ENCODE peak calls at places on chromosomes 12 and 14, in four cellular contexts. One of them, this sample, is unnamed.

GRCh38 chr14:101477648-101478047 is 83.6 kb upstream of the DIO3 start:
- DNase-seq in K562: no peak
- DNase-seq in IMR-90: peak
- DNase-seq in GM12878: no peak
- DNase-seq in this sample: no peak

GRCh38 chr12:106719879-106720278 is 54.6 kb upstream of the RIC8B start:
- DNase-seq in K562: no peak
- DNase-seq in IMR-90: no peak
- DNase-seq in GM12878: no peak
- DNase-seq in this sample: no peak

GRCh38 chr14:75247286-75247922 is 31.2 kb upstream of the FOS start:
- DNase-seq in K562: no peak
- DNase-seq in IMR-90: no peak
- DNase-seq in GM12878: peak
- DNase-seq in this sample: no peak

GRCh38 chr12:10101042-10101579 is 2.3 kb upstream of the CLEC1A start:
- DNase-seq in K562: no peak
- DNase-seq in IMR-90: peak
- DNase-seq in GM12878: no peak
- DNase-seq in this sample: no peak

GRCh38 chr12:19430988-19431387 is 8.3 kb upstream of the AEBP2 start:
- DNase-seq in K562: no peak
- DNase-seq in IMR-90: no peak
- DNase-seq in GM12878: no peak
- DNase-seq in this sample: no peak

GRCh38 chr12:116813271-116814041 is 67.8 kb downstream of the HRK start:
- DNase-seq in K562: no peak
- DNase-seq in IMR-90: peak
- DNase-seq in GM12878: no peak
- DNase-seq in this sample: no peak

GRCh38 chr12:16612647-16613046 is 6.7 kb upstream of the LMO3 start:
- DNase-seq in K562: no peak
- DNase-seq in IMR-90: peak
- DNase-seq in GM12878: no peak
- DNase-seq in this sample: no peak

GRCh38 chr12:93115198-93115601 is 186.1 kb upstream of the EEA1 start:
- DNase-seq in K562: peak
- DNase-seq in IMR-90: no peak
- DNase-seq in GM12878: no peak
- DNase-seq in this sample: no peak

GRCh38 chr12:128168273-128168672 is 98.7 kb upstream of the TMEM132C start:
- DNase-seq in K562: no peak
- DNase-seq in IMR-90: no peak
- DNase-seq in GM12878: no peak
- DNase-seq in this sample: no peak

GRCh38 chr12:76784600-76785051 is 20.7 kb downstream of the ZDHHC17 start:
- DNase-seq in K562: no peak
- DNase-seq in IMR-90: peak
- DNase-seq in GM12878: no peak
- DNase-seq in this sample: no peak

GRCh38 chr14:69315302-69315701 is 55.3 kb downstream of the GALNT16 start:
- DNase-seq in K562: peak
- DNase-seq in IMR-90: no peak
- DNase-seq in GM12878: no peak
- DNase-seq in this sample: peak

GRCh38 chr12:122830517-122831214 is 4.6 kb upstream of the HIP1R start:
- DNase-seq in K562: peak
- DNase-seq in IMR-90: peak
- DNase-seq in GM12878: no peak
- DNase-seq in this sample: peak

GRCh38 chr12:99767809-99768208 is 120.3 kb downstream of the GARIN6 start:
- DNase-seq in K562: peak
- DNase-seq in IMR-90: peak
- DNase-seq in GM12878: no peak
- DNase-seq in this sample: peak

GRCh38 chr12:108302471-108303311 is 36.4 kb downstream of the CMKLR1 start:
- DNase-seq in K562: no peak
- DNase-seq in IMR-90: no peak
- DNase-seq in GM12878: no peak
- DNase-seq in this sample: no peak

GRCh38 chr14:105840266-105841021 is 314.1 kb downstream of the TMEM121 start:
- DNase-seq in K562: no peak
- DNase-seq in IMR-90: no peak
- DNase-seq in GM12878: no peak
- DNase-seq in this sample: no peak

GRCh38 chr14:85122690-85123089 is 407.3 kb upstream of the FLRT2 start:
- DNase-seq in K562: no peak
- DNase-seq in IMR-90: peak
- DNase-seq in GM12878: no peak
- DNase-seq in this sample: no peak

GRCh38 chr14:95477411-95478089 is 38.9 kb downstream of the SYNE3 start:
- DNase-seq in K562: no peak
- DNase-seq in IMR-90: no peak
- DNase-seq in GM12878: no peak
- DNase-seq in this sample: no peak

GRCh38 chr14:87995500-87996275 is 2.7 kb upstream of the GALC start:
- DNase-seq in K562: peak
- DNase-seq in IMR-90: no peak
- DNase-seq in GM12878: no peak
- DNase-seq in this sample: no peak
- TF ChIP-seq ELK1 in K562: no peak
- TF ChIP-seq ELK1 in IMR-90: no peak
- TF ChIP-seq ELK1 in GM12878: no peak
- TF ChIP-seq ELK1 in this sample: no peak

GRCh38 chr14:100129161-100129589 is 30.3 kb downstream of the DEGS2 start:
- DNase-seq in K562: no peak
- DNase-seq in IMR-90: peak
- DNase-seq in GM12878: no peak
- DNase-seq in this sample: no peak
- TF ChIP-seq ELK1 in K562: no peak
- TF ChIP-seq ELK1 in IMR-90: no peak
- TF ChIP-seq ELK1 in GM12878: no peak
- TF ChIP-seq ELK1 in this sample: no peak

DNA sequence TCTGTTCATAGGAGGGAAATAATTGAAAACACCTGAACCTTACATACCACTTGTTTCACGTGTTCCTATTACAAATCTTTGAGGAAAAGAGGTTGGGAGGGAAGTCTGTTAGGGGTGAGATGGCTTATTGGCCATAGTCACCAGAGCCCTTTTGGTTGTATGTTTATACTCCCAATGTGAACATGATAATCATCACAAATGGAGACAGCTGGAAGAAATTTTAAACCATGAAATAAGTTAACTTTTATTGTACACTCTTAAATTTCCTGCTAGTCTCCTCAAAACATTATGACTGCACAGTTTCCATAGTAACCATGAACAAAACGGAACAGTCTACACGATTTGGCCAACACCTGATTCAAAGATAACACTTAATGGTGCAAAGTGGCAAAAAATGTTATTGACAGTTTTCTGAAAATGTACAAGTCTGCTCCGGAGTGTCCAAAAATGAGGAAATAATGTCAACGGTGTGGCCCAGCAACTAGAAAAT is 56.9 kb downstream of the LMNTD1 start:
- DNase-seq in K562: no peak
- DNase-seq in IMR-90: peak
- DNase-seq in GM12878: no peak
- DNase-seq in this sample: no peak
- TF ChIP-seq ELK1 in K562: no peak
- TF ChIP-seq ELK1 in IMR-90: no peak
- TF ChIP-seq ELK1 in GM12878: no peak
- TF ChIP-seq ELK1 in this sample: no peak

GRCh38 chr14:88189040-88189839 is 133.8 kb downstream of the KCNK10 start:
- DNase-seq in K562: peak
- DNase-seq in IMR-90: peak
- DNase-seq in GM12878: peak
- DNase-seq in this sample: peak
- TF ChIP-seq ELK1 in K562: no peak
- TF ChIP-seq ELK1 in IMR-90: no peak
- TF ChIP-seq ELK1 in GM12878: no peak
- TF ChIP-seq ELK1 in this sample: no peak

DNA sequence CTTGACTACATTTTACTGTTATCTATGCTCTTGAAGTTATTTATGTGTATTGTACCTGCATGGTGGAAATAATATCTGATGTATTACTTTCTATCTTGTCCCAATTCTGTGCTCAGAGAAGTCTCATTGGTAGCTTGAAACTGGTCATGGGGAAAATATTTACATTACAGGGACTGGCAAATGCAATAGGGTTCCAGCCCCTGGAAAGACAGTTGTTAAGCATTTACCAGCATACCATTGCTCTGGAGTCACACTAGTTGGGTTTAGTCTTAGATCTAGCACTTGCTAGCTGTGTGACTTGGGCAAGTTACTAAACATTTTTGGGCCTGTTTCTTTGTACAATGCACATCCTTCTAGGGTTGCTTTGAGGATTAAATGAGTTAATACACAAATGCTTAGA is 86.3 kb upstream of the NRXN3 start:
- DNase-seq in K562: no peak
- DNase-seq in IMR-90: no peak
- DNase-seq in GM12878: no peak
- DNase-seq in this sample: no peak
- TF ChIP-seq ELK1 in K562: no peak
- TF ChIP-seq ELK1 in IMR-90: no peak
- TF ChIP-seq ELK1 in GM12878: no peak
- TF ChIP-seq ELK1 in this sample: no peak

GRCh38 chr12:120032242-120032641 is 43.2 kb downstream of the BICDL1 start:
- DNase-seq in K562: no peak
- DNase-seq in IMR-90: no peak
- DNase-seq in GM12878: no peak
- DNase-seq in this sample: no peak
- TF ChIP-seq ELK1 in K562: no peak
- TF ChIP-seq ELK1 in IMR-90: no peak
- TF ChIP-seq ELK1 in GM12878: no peak
- TF ChIP-seq ELK1 in this sample: no peak

GRCh38 chr14:55139696-55140509 is 10.9 kb downstream of the LGALS3 start:
- DNase-seq in K562: no peak
- DNase-seq in IMR-90: no peak
- DNase-seq in GM12878: no peak
- DNase-seq in this sample: no peak
- TF ChIP-seq ELK1 in K562: no peak
- TF ChIP-seq ELK1 in IMR-90: no peak
- TF ChIP-seq ELK1 in GM12878: no peak
- TF ChIP-seq ELK1 in this sample: no peak

DNA sequence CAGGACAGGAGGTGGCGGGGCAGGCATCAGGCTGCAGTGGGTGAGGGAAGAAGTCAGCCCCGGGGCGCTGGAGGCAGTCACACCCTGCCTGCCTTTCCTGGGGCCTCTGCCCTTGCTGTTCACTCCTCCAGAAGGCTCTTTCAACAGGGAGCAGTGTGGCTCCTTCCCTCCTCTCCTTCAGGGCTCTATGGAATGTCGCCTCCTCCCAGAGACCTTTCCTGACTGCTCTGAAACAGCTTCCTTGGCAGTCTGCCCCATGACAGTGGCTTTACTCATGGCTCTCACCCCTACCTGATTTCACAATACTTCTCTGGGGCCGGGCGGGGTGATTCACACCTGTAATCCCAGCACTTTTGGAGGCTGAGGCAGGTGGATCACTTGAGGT is 7.1 kb downstream of the RHOF start:
- DNase-seq in K562: no peak
- DNase-seq in IMR-90: peak
- DNase-seq in GM12878: no peak
- DNase-seq in this sample: peak
- TF ChIP-seq ELK1 in K562: no peak
- TF ChIP-seq ELK1 in IMR-90: no peak
- TF ChIP-seq ELK1 in GM12878: no peak
- TF ChIP-seq ELK1 in this sample: no peak

DNA sequence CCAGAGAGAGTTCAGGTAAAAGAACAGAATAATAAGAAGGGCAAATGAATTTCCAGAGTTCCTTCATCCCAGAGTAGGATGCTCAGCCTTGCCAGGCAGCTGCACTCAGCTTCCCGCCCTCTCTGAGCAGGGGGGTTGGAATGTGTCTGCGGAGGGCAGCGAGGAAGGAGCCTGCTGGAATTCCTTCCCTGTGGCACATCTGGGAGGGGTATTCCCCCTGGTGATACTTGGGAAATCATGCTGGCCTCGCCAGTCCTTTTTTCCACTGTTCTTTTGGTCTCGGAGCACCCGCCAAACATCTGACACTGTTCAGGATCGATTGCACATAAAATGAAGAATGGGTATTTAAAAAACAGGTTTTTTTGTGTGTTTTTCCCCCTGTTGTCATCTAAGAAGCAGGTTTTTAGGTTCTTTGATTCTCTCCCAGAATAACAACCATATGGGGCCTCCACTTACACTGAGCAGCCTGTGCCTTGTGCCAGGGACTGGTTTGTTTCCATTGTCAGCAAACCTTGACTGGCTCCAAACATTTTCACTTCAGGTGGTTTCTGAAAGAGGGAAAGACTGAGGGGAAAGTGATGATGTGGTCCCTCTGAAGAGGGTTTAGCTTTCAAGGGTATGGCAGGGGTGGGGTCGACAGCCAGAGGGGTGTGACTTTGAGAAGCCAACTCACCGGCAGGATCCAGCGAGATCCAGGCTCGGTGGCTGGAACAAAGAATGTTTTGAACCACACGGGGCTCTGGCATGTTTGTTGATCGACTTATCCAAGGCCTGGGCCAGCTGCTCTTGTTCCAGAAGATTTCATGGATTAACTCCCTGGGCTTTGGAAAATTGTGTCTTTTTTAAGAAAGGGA is 215.1 kb downstream of the CACNA1C start:
- DNase-seq in K562: no peak
- DNase-seq in IMR-90: peak
- DNase-seq in GM12878: no peak
- DNase-seq in this sample: no peak
- TF ChIP-seq ELK1 in K562: no peak
- TF ChIP-seq ELK1 in IMR-90: no peak
- TF ChIP-seq ELK1 in GM12878: no peak
- TF ChIP-seq ELK1 in this sample: no peak

This sample was measured in A549.